ENCODE peak calls at places on chromosome 12, in ten cellular contexts. U, Q, W, S, N, L, D, T, V and B are unnamed samples.
A peak's percentile ranks its signal among the peaks of the same experiment; 100 is the strongest.

GRCh38 chr12:25835385-25835784 is 123.1 kb upstream of the RASSF8 start:
- DNase-seq in U (no peak), Q (no peak), W (no peak), S (no peak), N (no peak), L (no peak), D (no peak), T (no peak), V (no peak), B (no peak)

GRCh38 chr12:14952295-14952995 is 9.0 kb downstream of the ARHGDIB start:
- DNase-seq in U (peak; percentile 43), Q (no peak), W (no peak), S (no peak), N (no peak), L (no peak), D (no peak), T (no peak), V (no peak), B (no peak)

GRCh38 chr12:72315858-72316257 is 43.7 kb downstream of the TRHDE start:
- DNase-seq in U (no peak), Q (no peak), W (no peak), S (no peak), N (no peak), L (no peak), D (no peak), T (no peak), V (no peak), B (no peak)

GRCh38 chr12:6221146-6221545 is 20.9 kb downstream of the CD9 start:
- DNase-seq in U (no peak), Q (no peak), W (no peak), S (no peak), N (no peak), L (no peak), D (no peak), T (no peak), V (no peak), B (no peak)

GRCh38 chr12:66438601-66439000 is 136.3 kb downstream of the HELB start:
- DNase-seq in U (no peak), Q (no peak), W (no peak), S (no peak), N (no peak), L (no peak), D (no peak), T (no peak), V (no peak), B (no peak)

GRCh38 chr12:130526813-130527212 is 189.1 kb downstream of the PIWIL1 start:
- DNase-seq in U (no peak), Q (no peak), W (no peak), S (peak; percentile 25), N (no peak), L (no peak), D (no peak), T (no peak), V (no peak), B (no peak)

GRCh38 chr12:131250028-131250950 is 296.6 kb downstream of the ADGRD1 start:
- DNase-seq in U (no peak), Q (no peak), W (no peak), S (no peak), N (no peak), L (no peak), D (peak; percentile 33), T (no peak), V (peak; percentile 74), B (peak; percentile 56)

GRCh38 chr12:120483621-120484020 is 12.3 kb upstream of the DYNLL1 start:
- DNase-seq in U (no peak), Q (no peak), W (no peak), S (no peak), N (no peak), L (no peak), D (no peak), T (no peak), V (no peak), B (no peak)

GRCh38 chr12:113727651-113728061 is 238.5 kb downstream of the RBM19 start:
- DNase-seq in U (no peak), Q (no peak), W (no peak), S (no peak), N (no peak), L (no peak), D (no peak), T (no peak), V (no peak), B (no peak)

GRCh38 chr12:10363922-10364838 is 25.7 kb downstream of the KLRK1 start:
- DNase-seq in U (peak; percentile 53), Q (peak; percentile 22), W (peak; percentile 22), S (no peak), N (no peak), L (no peak), D (peak; percentile 43), T (no peak), V (peak; percentile 72), B (peak; percentile 40)

GRCh38 chr12:77352941-77353340 is 287.6 kb upstream of the E2F7 start:
- DNase-seq in U (no peak), Q (no peak), W (no peak), S (no peak), N (no peak), L (no peak), D (no peak), T (no peak), V (no peak), B (no peak)

GRCh38 chr12:110932048-110932447 is 11.7 kb upstream of the MYL2 start:
- DNase-seq in U (no peak), Q (no peak), W (no peak), S (no peak), N (no peak), L (no peak), D (no peak), T (no peak), V (no peak), B (no peak)

GRCh38 chr12:93325855-93326254 is 51.9 kb upstream of the NUDT4 start:
- DNase-seq in U (no peak), Q (no peak), W (no peak), S (no peak), N (no peak), L (no peak), D (no peak), T (no peak), V (no peak), B (no peak)

GRCh38 chr12:45458854-45459807 is 243.2 kb downstream of the ANO6 start:
- DNase-seq in U (no peak), Q (no peak), W (no peak), S (no peak), N (no peak), L (no peak), D (no peak), T (no peak), V (no peak), B (no peak)

GRCh38 chr12:3285570-3285969 is 205.4 kb upstream of the PRMT8 start:
- DNase-seq in U (no peak), Q (no peak), W (no peak), S (no peak), N (no peak), L (no peak), D (no peak), T (no peak), V (no peak), B (no peak)

GRCh38 chr12:49662998-49663843 is 39.9 kb downstream of the PRPF40B start:
- DNase-seq in U (peak; percentile 75), Q (peak; percentile 83), W (peak; percentile 53), S (no peak), N (peak; percentile 91), L (no peak), D (no peak), T (no peak), V (peak; percentile 84), B (peak; percentile 75)

GRCh38 chr12:68521321-68521839 is 89.3 kb upstream of the RAP1B start:
- DNase-seq in U (no peak), Q (no peak), W (no peak), S (no peak), N (no peak), L (no peak), D (no peak), T (no peak), V (no peak), B (no peak)

GRCh38 chr12:76536546-76536945 is 23.0 kb downstream of the OSBPL8 start:
- DNase-seq in U (no peak), Q (no peak), W (no peak), S (no peak), N (no peak), L (no peak), D (no peak), T (no peak), V (no peak), B (no peak)

GRCh38 chr12:56160160-56160763 is 2.1 kb downstream of the MYL6 start:
- DNase-seq in U (peak; percentile 59), Q (no peak), W (peak; percentile 40), S (no peak), N (no peak), L (no peak), D (no peak), T (no peak), V (no peak), B (peak; percentile 49)